ENCODE peak calls at places on chromosomes 6 and 20, in six cellular contexts. One of them, this sample, is unnamed.

GRCh38 chr6:119166024-119166782 is 87.7 kb upstream of the FAM184A start:
- DNase-seq in effector CD4-positive, alpha-beta T cell: no peak
- DNase-seq in glutamatergic neuron: no peak
- DNase-seq in HEK293T: no peak
- DNase-seq in Caco-2: no peak
- DNase-seq in activated gamma-delta T cell treated with Interleukin-2 at 50 U/mL for 16 hours: no peak
- DNase-seq in this sample: no peak

GRCh38 chr6:47788498-47788884 is 6.7 kb downstream of the OPN5 start:
- DNase-seq in effector CD4-positive, alpha-beta T cell: no peak
- DNase-seq in glutamatergic neuron: no peak
- DNase-seq in HEK293T: no peak
- DNase-seq in Caco-2: no peak
- DNase-seq in activated gamma-delta T cell treated with Interleukin-2 at 50 U/mL for 16 hours: no peak
- DNase-seq in this sample: no peak

GRCh38 chr6:51618563-51618962 is 468.9 kb downstream of the PKHD1 start:
- DNase-seq in effector CD4-positive, alpha-beta T cell: no peak
- DNase-seq in glutamatergic neuron: no peak
- DNase-seq in HEK293T: no peak
- DNase-seq in Caco-2: peak
- DNase-seq in activated gamma-delta T cell treated with Interleukin-2 at 50 U/mL for 16 hours: no peak
- DNase-seq in this sample: no peak

GRCh38 chr6:1993049-1993448 is 252.4 kb downstream of the GMDS start:
- DNase-seq in effector CD4-positive, alpha-beta T cell: no peak
- DNase-seq in glutamatergic neuron: no peak
- DNase-seq in HEK293T: no peak
- DNase-seq in Caco-2: no peak
- DNase-seq in activated gamma-delta T cell treated with Interleukin-2 at 50 U/mL for 16 hours: no peak
- DNase-seq in this sample: no peak

GRCh38 chr20:53291548-53291947 is 302.1 kb downstream of the ZNF217 start:
- DNase-seq in effector CD4-positive, alpha-beta T cell: no peak
- DNase-seq in glutamatergic neuron: peak
- DNase-seq in HEK293T: peak
- DNase-seq in Caco-2: peak
- DNase-seq in activated gamma-delta T cell treated with Interleukin-2 at 50 U/mL for 16 hours: no peak
- DNase-seq in this sample: no peak

GRCh38 chr6:147105786-147106185 is 98.4 kb upstream of the STXBP5 start:
- DNase-seq in effector CD4-positive, alpha-beta T cell: no peak
- DNase-seq in glutamatergic neuron: no peak
- DNase-seq in HEK293T: no peak
- DNase-seq in Caco-2: no peak
- DNase-seq in activated gamma-delta T cell treated with Interleukin-2 at 50 U/mL for 16 hours: no peak
- DNase-seq in this sample: no peak

GRCh38 chr6:22716721-22717120 is 147.4 kb downstream of the HDGFL1 start:
- DNase-seq in effector CD4-positive, alpha-beta T cell: no peak
- DNase-seq in glutamatergic neuron: no peak
- DNase-seq in HEK293T: no peak
- DNase-seq in Caco-2: peak
- DNase-seq in activated gamma-delta T cell treated with Interleukin-2 at 50 U/mL for 16 hours: no peak
- DNase-seq in this sample: no peak

GRCh38 chr6:10759312-10759839 is 11.8 kb downstream of the TMEM14B start:
- DNase-seq in effector CD4-positive, alpha-beta T cell: no peak
- DNase-seq in glutamatergic neuron: no peak
- DNase-seq in HEK293T: peak
- DNase-seq in Caco-2: peak
- DNase-seq in activated gamma-delta T cell treated with Interleukin-2 at 50 U/mL for 16 hours: no peak
- DNase-seq in this sample: no peak

GRCh38 chr6:30722280-30723112 is 2.3 kb downstream of the TUBB start:
- DNase-seq in effector CD4-positive, alpha-beta T cell: peak
- DNase-seq in glutamatergic neuron: peak
- DNase-seq in HEK293T: peak
- DNase-seq in Caco-2: peak
- DNase-seq in activated gamma-delta T cell treated with Interleukin-2 at 50 U/mL for 16 hours: peak
- DNase-seq in this sample: peak

GRCh38 chr6:42400031-42400760 is 51.5 kb downstream of the TRERF1 start:
- DNase-seq in effector CD4-positive, alpha-beta T cell: no peak
- DNase-seq in glutamatergic neuron: no peak
- DNase-seq in HEK293T: no peak
- DNase-seq in Caco-2: no peak
- DNase-seq in activated gamma-delta T cell treated with Interleukin-2 at 50 U/mL for 16 hours: no peak
- DNase-seq in this sample: no peak

GRCh38 chr6:161254754-161255253 is 19.1 kb downstream of the AGPAT4 start:
- DNase-seq in effector CD4-positive, alpha-beta T cell: no peak
- DNase-seq in glutamatergic neuron: no peak
- DNase-seq in HEK293T: no peak
- DNase-seq in Caco-2: no peak
- DNase-seq in activated gamma-delta T cell treated with Interleukin-2 at 50 U/mL for 16 hours: no peak
- DNase-seq in this sample: no peak

GRCh38 chr20:16027710-16028109 is 545.5 kb downstream of the KIF16B start:
- DNase-seq in effector CD4-positive, alpha-beta T cell: no peak
- DNase-seq in glutamatergic neuron: no peak
- DNase-seq in HEK293T: no peak
- DNase-seq in Caco-2: no peak
- DNase-seq in activated gamma-delta T cell treated with Interleukin-2 at 50 U/mL for 16 hours: no peak
- DNase-seq in this sample: no peak

GRCh38 chr6:131476362-131476761 is 96.7 kb upstream of the ARG1 start:
- DNase-seq in effector CD4-positive, alpha-beta T cell: no peak
- DNase-seq in glutamatergic neuron: no peak
- DNase-seq in HEK293T: no peak
- DNase-seq in Caco-2: no peak
- DNase-seq in activated gamma-delta T cell treated with Interleukin-2 at 50 U/mL for 16 hours: no peak
- DNase-seq in this sample: no peak

GRCh38 chr6:169775321-169775720 is 23.9 kb downstream of the ERMARD start:
- DNase-seq in effector CD4-positive, alpha-beta T cell: no peak
- DNase-seq in glutamatergic neuron: no peak
- DNase-seq in HEK293T: peak
- DNase-seq in Caco-2: no peak
- DNase-seq in activated gamma-delta T cell treated with Interleukin-2 at 50 U/mL for 16 hours: no peak
- DNase-seq in this sample: no peak

GRCh38 chr6:31680841-31681671 is at the start of gene LY6G5C:
- DNase-seq in effector CD4-positive, alpha-beta T cell: peak
- DNase-seq in glutamatergic neuron: peak
- DNase-seq in HEK293T: peak
- DNase-seq in Caco-2: peak
- DNase-seq in activated gamma-delta T cell treated with Interleukin-2 at 50 U/mL for 16 hours: peak
- DNase-seq in this sample: peak

GRCh38 chr6:45783716-45784115 is 231.9 kb downstream of the CLIC5 start:
- DNase-seq in effector CD4-positive, alpha-beta T cell: no peak
- DNase-seq in glutamatergic neuron: no peak
- DNase-seq in HEK293T: no peak
- DNase-seq in Caco-2: no peak
- DNase-seq in activated gamma-delta T cell treated with Interleukin-2 at 50 U/mL for 16 hours: no peak
- DNase-seq in this sample: no peak

GRCh38 chr6:11437824-11438459 is 99.6 kb upstream of the TMEM170B start:
- DNase-seq in effector CD4-positive, alpha-beta T cell: no peak
- DNase-seq in glutamatergic neuron: no peak
- DNase-seq in HEK293T: no peak
- DNase-seq in Caco-2: no peak
- DNase-seq in activated gamma-delta T cell treated with Interleukin-2 at 50 U/mL for 16 hours: no peak
- DNase-seq in this sample: no peak

GRCh38 chr6:14520029-14520428 is 402.5 kb downstream of the CD83 start:
- DNase-seq in effector CD4-positive, alpha-beta T cell: no peak
- DNase-seq in glutamatergic neuron: no peak
- DNase-seq in HEK293T: no peak
- DNase-seq in Caco-2: no peak
- DNase-seq in activated gamma-delta T cell treated with Interleukin-2 at 50 U/mL for 16 hours: no peak
- DNase-seq in this sample: no peak

GRCh38 chr20:10651227-10651990 is 22.4 kb downstream of the JAG1 start:
- DNase-seq in effector CD4-positive, alpha-beta T cell: no peak
- DNase-seq in glutamatergic neuron: no peak
- DNase-seq in HEK293T: no peak
- DNase-seq in Caco-2: no peak
- DNase-seq in activated gamma-delta T cell treated with Interleukin-2 at 50 U/mL for 16 hours: no peak
- DNase-seq in this sample: no peak

GRCh38 chr6:112298021-112298745 is 43.8 kb upstream of the LAMA4 start:
- DNase-seq in effector CD4-positive, alpha-beta T cell: no peak
- DNase-seq in glutamatergic neuron: no peak
- DNase-seq in HEK293T: no peak
- DNase-seq in Caco-2: no peak
- DNase-seq in activated gamma-delta T cell treated with Interleukin-2 at 50 U/mL for 16 hours: no peak
- DNase-seq in this sample: no peak

GRCh38 chr6:71478834-71479541 is 190.4 kb downstream of the OGFRL1 start:
- DNase-seq in effector CD4-positive, alpha-beta T cell: no peak
- DNase-seq in glutamatergic neuron: no peak
- DNase-seq in HEK293T: no peak
- DNase-seq in Caco-2: peak
- DNase-seq in activated gamma-delta T cell treated with Interleukin-2 at 50 U/mL for 16 hours: no peak
- DNase-seq in this sample: no peak

GRCh38 chr20:38197217-38198008 is 32.3 kb upstream of the TGM2 start:
- DNase-seq in effector CD4-positive, alpha-beta T cell: no peak
- DNase-seq in glutamatergic neuron: no peak
- DNase-seq in HEK293T: no peak
- DNase-seq in Caco-2: no peak
- DNase-seq in activated gamma-delta T cell treated with Interleukin-2 at 50 U/mL for 16 hours: no peak
- DNase-seq in this sample: no peak

GRCh38 chr6:169235286-169235685 is 18.4 kb downstream of the THBS2 start:
- DNase-seq in effector CD4-positive, alpha-beta T cell: no peak
- DNase-seq in glutamatergic neuron: no peak
- DNase-seq in HEK293T: no peak
- DNase-seq in Caco-2: no peak
- DNase-seq in activated gamma-delta T cell treated with Interleukin-2 at 50 U/mL for 16 hours: no peak
- DNase-seq in this sample: no peak

GRCh38 chr20:31833130-31833930 is 12.1 kb downstream of the FOXS1 start:
- DNase-seq in effector CD4-positive, alpha-beta T cell: peak
- DNase-seq in glutamatergic neuron: peak
- DNase-seq in HEK293T: peak
- DNase-seq in Caco-2: peak
- DNase-seq in activated gamma-delta T cell treated with Interleukin-2 at 50 U/mL for 16 hours: peak
- DNase-seq in this sample: peak

GRCh38 chr6:161138545-161139303 is 135.1 kb downstream of the AGPAT4 start:
- DNase-seq in effector CD4-positive, alpha-beta T cell: no peak
- DNase-seq in glutamatergic neuron: no peak
- DNase-seq in HEK293T: no peak
- DNase-seq in Caco-2: no peak
- DNase-seq in activated gamma-delta T cell treated with Interleukin-2 at 50 U/mL for 16 hours: no peak
- DNase-seq in this sample: no peak